ENCODE peak calls at places on chromosomes 16 and 17, in seven cellular contexts. P is skeletal muscle cell; Q is activated CD4-positive, CD25-positive, alpha-beta regulatory T cell; K is body of pancreas; Y is uterus; N is stimulated activated CD4-positive, alpha-beta T cell treated with anti-CD3 and anti-CD28 coated beads, Interleukin-12 subunit alpha, Interleukin-12 subunit beta, amount 100 ng/mL, for 4 hours; H is KG1. L is an unnamed sample.

GRCh38 chr17:50550661-50551432 is 3.9 kb downstream of the SPATA20 start:
- DNase-seq in P (peak), Q (no peak), K (peak), Y (peak), N (no peak), H (no peak), L (peak)

GRCh38 chr16:51048544-51048943 is 102.5 kb downstream of the SALL1 start:
- DNase-seq in P (no peak), Q (no peak), K (no peak), Y (no peak), N (no peak), H (no peak), L (no peak)

GRCh38 chr16:59573528-59574271 is 839.6 kb upstream of the GOT2 start:
- DNase-seq in P (peak), Q (no peak), K (no peak), Y (no peak), N (no peak), H (no peak), L (peak)

GRCh38 chr16:84851192-84852127 is 31.7 kb downstream of the CRISPLD2 start:
- DNase-seq in P (peak), Q (no peak), K (peak), Y (no peak), N (no peak), H (no peak), L (peak)

GRCh38 chr16:51851111-51851510 is 695.8 kb downstream of the TOX3 start:
- DNase-seq in P (no peak), Q (no peak), K (no peak), Y (no peak), N (no peak), H (no peak), L (no peak)

GRCh38 chr17:73423806-73424205 is 112.0 kb upstream of the CDC42EP4 start:
- DNase-seq in P (no peak), Q (no peak), K (no peak), Y (no peak), N (no peak), H (no peak), L (no peak)

GRCh38 chr17:77465358-77466041 is 324.7 kb downstream of the SEC14L1 start:
- DNase-seq in P (no peak), Q (peak), K (no peak), Y (no peak), N (peak), H (peak), L (peak)

GRCh38 chr16:81511371-81511770 is 66.8 kb downstream of the CMIP start:
- DNase-seq in P (no peak), Q (no peak), K (no peak), Y (no peak), N (no peak), H (no peak), L (no peak)

GRCh38 chr17:79012563-79013134 is 3.1 kb upstream of the CANT1 start:
- DNase-seq in P (no peak), Q (no peak), K (peak), Y (no peak), N (no peak), H (no peak), L (no peak)

GRCh38 chr16:57284206-57284951 is at the start of gene PLLP:
- DNase-seq in P (no peak), Q (no peak), K (peak), Y (peak), N (peak), H (no peak), L (peak)